ENCODE peak calls at places on chromosomes 16 and 17, in ten cellular contexts. E is T47D, G is tibial artery, B is nucleus accumbens, Z is H54, A is T-helper 9 cell, R is GDM1, C is gastrocnemius medialis, I is adipocyte, U is fibroblast of villous mesenchyme. V is an unnamed sample.

GRCh38 chr17:45227101-45227591 is 5.5 kb downstream of the FMNL1 start:
- DNase-seq in E (no peak), G (no peak), B (no peak), Z (no peak), A (no peak), R (no peak), C (no peak), I (no peak), U (peak), V (no peak)

GRCh38 chr17:45170976-45171337 is 9.3 kb downstream of the HEXIM2 start:
- DNase-seq in E (peak), G (peak), B (no peak), Z (peak), A (no peak), R (no peak), C (peak), I (peak), U (peak), V (peak)

GRCh38 chr16:83882118-83882879 is 16.6 kb upstream of the MLYCD start:
- DNase-seq in E (no peak), G (no peak), B (no peak), Z (no peak), A (no peak), R (no peak), C (peak), I (peak), U (no peak), V (no peak)

GRCh38 chr17:76497979-76498885 is 3.0 kb downstream of the RHBDF2 start:
- DNase-seq in E (peak), G (peak), B (peak), Z (peak), A (no peak), R (no peak), C (peak), I (peak), U (peak), V (no peak)

GRCh38 chr17:27531469-27531948 is 75.3 kb downstream of the KSR1 start:
- DNase-seq in E (no peak), G (no peak), B (no peak), Z (no peak), A (no peak), R (no peak), C (no peak), I (no peak), U (no peak), V (no peak)

GRCh38 chr16:83653785-83654184 is 154.0 kb upstream of the HSBP1 start:
- DNase-seq in E (no peak), G (no peak), B (no peak), Z (peak), A (no peak), R (no peak), C (no peak), I (no peak), U (peak), V (no peak)

GRCh38 chr17:81386141-81386645 is 9.1 kb upstream of the BAHCC1 start:
- DNase-seq in E (no peak), G (no peak), B (no peak), Z (no peak), A (no peak), R (no peak), C (no peak), I (peak), U (no peak), V (no peak)

GRCh38 chr16:23134274-23134673 is 15.0 kb downstream of the USP31 start:
- DNase-seq in E (no peak), G (no peak), B (no peak), Z (no peak), A (no peak), R (no peak), C (no peak), I (no peak), U (peak), V (no peak)

GRCh38 chr17:69265873-69266272 is 37.2 kb upstream of the ABCA10 start:
- DNase-seq in E (no peak), G (no peak), B (no peak), Z (no peak), A (no peak), R (no peak), C (no peak), I (no peak), U (no peak), V (no peak)

V was measured in CD14-positive monocyte.